ENCODE peak calls at places on chromosomes 16 and 17, in seven cellular contexts. B, N, F, K, A, X and Y are unnamed samples.

GRCh38 chr17:43444223-43445008 is 39.4 kb upstream of the DHX8 start:
- DNase-seq in K (no peak), F (no peak), B (no peak), A (no peak), N (peak; percentile 49), X (no peak), Y (peak; percentile 49)

GRCh38 chr17:75034236-75034908 is 12.4 kb downstream of the ATP5PD start:
- DNase-seq in B (peak; percentile 90), N (peak; percentile 85), X (peak; percentile 74), A (peak; percentile 96), K (peak; percentile 89), F (peak; percentile 89), Y (peak; percentile 90)

GRCh38 chr17:34126496-34126895 is 128.6 kb upstream of the CCL2 start:
- DNase-seq in B (no peak), F (no peak), X (no peak), K (no peak), N (no peak), A (no peak), Y (no peak)

GRCh38 chr16:89670496-89671431 is 13.1 kb downstream of the SPATA33 start:
- DNase-seq in K (no peak), N (peak; percentile 57), F (no peak), B (no peak), X (no peak), A (no peak), Y (no peak)

GRCh38 chr17:43694081-43694870 is 32.6 kb upstream of the MEOX1 start:
- DNase-seq in A (peak; percentile 88), N (peak; percentile 75), K (peak; percentile 90), X (peak; percentile 79), F (peak; percentile 76), B (peak; percentile 86), Y (peak; percentile 86)

GRCh38 chr17:14813649-14814048 is 451.5 kb downstream of the PMP22 start:
- DNase-seq in F (no peak), N (no peak), X (peak; percentile 68), A (peak; percentile 7), K (peak; percentile 59), B (no peak), Y (peak; percentile 33)

GRCh38 chr17:12982224-12982623 is 35.6 kb downstream of the ELAC2 start:
- DNase-seq in F (no peak), A (no peak), N (no peak), X (peak; percentile 31), K (no peak), B (no peak), Y (no peak)

GRCh38 chr16:3026609-3027487 is 3.0 kb downstream of the THOC6 start:
- DNase-seq in X (no peak), B (no peak), F (no peak), N (no peak), A (no peak), K (no peak), Y (peak; percentile 37)

GRCh38 chr16:56332464-56333079 is 92.8 kb downstream of the AMFR start:
- DNase-seq in F (peak; percentile 71), K (peak; percentile 82), N (peak; percentile 45), X (no peak), B (no peak), A (peak; percentile 90), Y (peak; percentile 63)

GRCh38 chr17:57794841-57795240 is 49.7 kb upstream of the CCDC182 start:
- DNase-seq in B (no peak), X (no peak), F (no peak), K (no peak), N (no peak), A (no peak), Y (no peak)

GRCh38 chr16:77213542-77214108 is 14.4 kb downstream of the SYCE1L start:
- DNase-seq in F (peak; percentile 72), N (peak; percentile 86), B (no peak), X (no peak), A (no peak), K (no peak), Y (no peak)

GRCh38 chr16:26598061-26598460 is 468.7 kb upstream of the C16orf82 start:
- DNase-seq in A (no peak), B (no peak), X (no peak), N (no peak), K (no peak), F (no peak), Y (no peak)

GRCh38 chr16:66758086-66758485 is 6.7 kb upstream of the DYNC1LI2 start:
- DNase-seq in A (no peak), K (no peak), B (no peak), N (no peak), X (no peak), F (no peak), Y (no peak)

GRCh38 chr17:34578016-34578415 is 1.4 kb upstream of the TMEM132E start:
- DNase-seq in K (peak; percentile 23), N (no peak), F (no peak), A (no peak), B (no peak), X (no peak), Y (no peak)

GRCh38 chr16:30837904-30838303 is 50.9 kb upstream of the ZNF629 start:
- DNase-seq in A (no peak), B (no peak), N (peak; percentile 23), X (no peak), F (no peak), K (no peak), Y (no peak)

GRCh38 chr17:8706431-8706830 is 38.2 kb downstream of the CCDC42 start:
- DNase-seq in B (peak; percentile 13), A (no peak), F (no peak), N (no peak), X (no peak), K (no peak), Y (no peak)

GRCh38 chr17:59427425-59427921 is 96.0 kb downstream of the YPEL2 start:
- DNase-seq in N (peak; percentile 45), A (no peak), X (no peak), K (peak; percentile 83), F (peak; percentile 44), B (no peak), Y (no peak)

GRCh38 chr17:44956076-44956475 is 8.5 kb upstream of the KIF18B start:
- DNase-seq in K (no peak), X (no peak), F (no peak), A (no peak), B (no peak), N (no peak), Y (no peak)

GRCh38 chr17:351436-351713 is 1.2 kb downstream of the RPH3AL start:
- DNase-seq in N (no peak), B (no peak), A (no peak), K (no peak), F (no peak), X (no peak), Y (no peak)

GRCh38 chr17:51666971-51667721 is 406.8 kb downstream of the UTP18 start:
- DNase-seq in B (no peak), N (no peak), A (no peak), X (no peak), F (no peak), K (no peak), Y (no peak)

GRCh38 chr17:11899494-11899893 is 97.8 kb downstream of the ZNF18 start:
- DNase-seq in X (no peak), B (no peak), A (no peak), F (no peak), N (no peak), K (no peak), Y (no peak)

GRCh38 chr16:9297437-9298113 is 206.1 kb downstream of the HAPSTR1 start:
- DNase-seq in X (peak; percentile 12), A (peak; percentile 67), K (peak; percentile 59), N (no peak), F (peak; percentile 41), B (no peak), Y (no peak)

GRCh38 chr17:17944743-17945142 is 27.5 kb downstream of the TOM1L2 start:
- DNase-seq in B (no peak), X (no peak), A (no peak), N (no peak), F (no peak), K (no peak), Y (no peak)

GRCh38 chr17:66165537-66166123 is 26.3 kb downstream of the CEP112 start:
- DNase-seq in A (peak; percentile 55), B (no peak), F (no peak), N (peak; percentile 75), K (peak; percentile 54), X (peak; percentile 59), Y (peak; percentile 28)

GRCh38 chr16:75288596-75289120 is 37.2 kb upstream of the BCAR1 start:
- DNase-seq in X (no peak), B (no peak), F (no peak), N (no peak), K (no peak), A (no peak), Y (no peak)

GRCh38 chr17:74987909-74988711 is 678 bp downstream of the CDR2L start:
- DNase-seq in A (peak; percentile 82), X (peak; percentile 15), N (peak; percentile 76), B (peak; percentile 93), F (peak; percentile 93), K (peak; percentile 73), Y (peak; percentile 64)

GRCh38 chr16:49396206-49396720 is 22.7 kb downstream of the C16orf78 start:
- DNase-seq in X (no peak), N (no peak), A (no peak), F (no peak), K (no peak), B (no peak), Y (no peak)

GRCh38 chr17:4035081-4035680 is 70.9 kb upstream of the ATP2A3 start:
- DNase-seq in F (no peak), K (no peak), A (no peak), N (no peak), B (no peak), X (no peak), Y (peak; percentile 32)
- TF ChIP-seq CTCF in F (no peak), K (no peak), A (no peak), N (no peak), B (no peak), X (peak; percentile 56), Y (peak; percentile 19)

GRCh38 chr16:29687755-29688154 is 8.8 kb downstream of the QPRT start:
- DNase-seq in F (no peak), N (no peak), B (no peak), A (no peak), X (no peak), K (no peak), Y (no peak)
- H3K36me3 ChIP-seq in F (no peaks in the 10 kb centered on the region), N (peaks cover 2% of the 10 kb centered on the region), B (no peaks in the 10 kb centered on the region), A (peaks cover 5% of the 10 kb centered on the region), X (no peaks in the 10 kb centered on the region), K (peaks cover 8% of the 10 kb centered on the region), Y (no peaks in the 10 kb centered on the region)

DNA sequence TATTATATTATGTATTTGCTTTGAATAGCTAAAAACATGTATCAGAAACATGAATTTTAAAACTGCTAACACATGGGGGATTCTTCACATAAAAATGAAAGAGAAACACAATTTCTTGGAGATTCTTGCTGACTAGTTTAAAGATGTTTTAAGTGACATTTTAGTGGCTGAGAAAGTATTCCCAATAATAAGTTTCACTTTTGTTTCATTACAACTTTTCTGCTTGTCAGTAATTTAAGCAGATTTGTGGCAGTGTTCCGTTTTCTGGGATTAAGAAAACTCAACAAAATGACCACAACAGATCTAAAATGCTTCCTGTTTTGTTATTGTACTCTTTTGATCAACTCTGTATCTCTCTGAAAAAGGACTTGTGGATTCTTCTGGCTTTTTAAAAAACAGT is 75.9 kb downstream of the NLK start:
- DNase-seq in K (no peak), F (no peak), X (no peak), A (no peak), B (no peak), N (no peak), Y (no peak)
- TF ChIP-seq CTCF in K (no peak), F (no peak), X (no peak), A (no peak), B (no peak), N (no peak), Y (no peak)

DNA sequence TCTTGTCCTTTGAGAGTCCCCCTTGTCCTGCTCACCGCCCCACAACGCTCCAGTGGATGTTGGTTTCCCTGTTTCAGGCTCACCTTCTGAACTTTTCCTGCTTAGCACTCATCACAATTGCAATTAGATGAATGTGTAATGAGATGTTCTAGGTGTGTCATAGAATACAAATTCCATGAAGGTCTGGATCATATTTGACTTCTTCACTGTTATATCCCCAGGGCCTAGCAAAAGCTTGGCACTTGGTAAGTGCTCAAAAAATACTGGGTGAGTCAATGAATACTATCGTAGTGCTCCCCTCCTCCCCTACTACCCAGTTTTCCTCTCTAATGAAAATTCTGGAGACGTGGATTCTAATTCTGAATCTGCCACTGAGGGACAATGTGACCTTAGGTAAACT is 33.1 kb downstream of the DNAH3 start:
- DNase-seq in F (no peak), K (no peak), B (no peak), N (no peak), X (no peak), A (no peak), Y (no peak)
- H3K36me3 ChIP-seq in F (no peaks in the 10 kb centered on the region), K (no peaks in the 10 kb centered on the region), B (no peaks in the 10 kb centered on the region), N (no peaks in the 10 kb centered on the region), X (no peaks in the 10 kb centered on the region), A (no peaks in the 10 kb centered on the region), Y (no peaks in the 10 kb centered on the region)